ENCODE peak calls at places on chromosome 5, in eight cellular contexts. M is EL, S is fibroblast of mammary gland, I is A673, T is NCI-H82, E is mesendoderm, D is OCI-LY7, U is lower leg skin. C is an unnamed sample.

GRCh38 chr5:160479926-160480325 is 58.3 kb downstream of the PTTG1 start:
- DNase-seq in M (peak), S (peak), I (no peak), T (no peak), E (no peak), D (no peak), U (no peak), C (no peak)

GRCh38 chr5:126676195-126676624 is 75.5 kb downstream of the PHAX start:
- DNase-seq in M (peak), S (peak), I (peak), T (peak), E (peak), D (peak), U (no peak), C (peak)

GRCh38 chr5:10297646-10298204 is 10.0 kb downstream of the CMBL start:
- DNase-seq in M (no peak), S (no peak), I (no peak), T (no peak), E (no peak), D (no peak), U (no peak), C (no peak)

GRCh38 chr5:112973036-112973435 is 3.6 kb upstream of the DCP2 start:
- DNase-seq in M (no peak), S (no peak), I (no peak), T (no peak), E (no peak), D (no peak), U (no peak), C (no peak)

GRCh38 chr5:34762321-34762871 is 76.6 kb upstream of the TTC23L start:
- DNase-seq in M (peak), S (peak), I (peak), T (no peak), E (no peak), D (no peak), U (no peak), C (no peak)

GRCh38 chr5:69279517-69279916 is 44.8 kb downstream of the CDK7 start:
- DNase-seq in M (no peak), S (no peak), I (no peak), T (no peak), E (no peak), D (no peak), U (no peak), C (no peak)

GRCh38 chr5:138459311-138459710 is 6.0 kb upstream of the EGR1 start:
- DNase-seq in M (no peak), S (no peak), I (no peak), T (no peak), E (no peak), D (peak), U (no peak), C (no peak)

GRCh38 chr5:112742424-112742823 is 4.7 kb downstream of the APC start:
- DNase-seq in M (peak), S (peak), I (peak), T (no peak), E (no peak), D (no peak), U (no peak), C (no peak)

GRCh38 chr5:34838785-34839714 is at the start of gene TTC23L:
- DNase-seq in M (peak), S (peak), I (peak), T (peak), E (peak), D (peak), U (peak), C (peak)

GRCh38 chr5:69450116-69450515 is 35.2 kb downstream of the MARVELD2 start:
- DNase-seq in M (peak), S (peak), I (no peak), T (no peak), E (no peak), D (no peak), U (no peak), C (no peak)

GRCh38 chr5:74649421-74649973 is 9.0 kb upstream of the ENC1 start:
- DNase-seq in M (no peak), S (no peak), I (no peak), T (no peak), E (no peak), D (no peak), U (no peak), C (no peak)

GRCh38 chr5:582936-583635 is 29.1 kb upstream of the CEP72 start:
- DNase-seq in M (no peak), S (no peak), I (no peak), T (no peak), E (no peak), D (no peak), U (peak), C (no peak)

GRCh38 chr5:77842247-77842646 is 66.1 kb upstream of the TBCA start:
- DNase-seq in M (peak), S (no peak), I (no peak), T (no peak), E (no peak), D (no peak), U (no peak), C (no peak)

GRCh38 chr5:40480392-40480791 is 199.3 kb upstream of the PTGER4 start:
- DNase-seq in M (peak), S (no peak), I (no peak), T (no peak), E (no peak), D (no peak), U (no peak), C (no peak)

GRCh38 chr5:31121224-31121623 is 72.3 kb upstream of the CDH6 start:
- DNase-seq in M (no peak), S (no peak), I (no peak), T (no peak), E (no peak), D (no peak), U (no peak), C (no peak)

GRCh38 chr5:181166812-181167733 is 19.7 kb downstream of the OR2V2 start:
- DNase-seq in M (peak), S (peak), I (no peak), T (no peak), E (no peak), D (peak), U (no peak), C (no peak)

GRCh38 chr5:54458221-54458620 is 2.7 kb downstream of the HSPB3 start:
- DNase-seq in M (no peak), S (no peak), I (no peak), T (no peak), E (peak), D (no peak), U (no peak), C (no peak)

GRCh38 chr5:32522429-32523143 is 62.8 kb upstream of the SUB1 start:
- DNase-seq in M (peak), S (peak), I (no peak), T (no peak), E (no peak), D (no peak), U (peak), C (no peak)

GRCh38 chr5:157222506-157223230 is 42.0 kb downstream of the ITK start:
- DNase-seq in M (peak), S (peak), I (no peak), T (no peak), E (no peak), D (no peak), U (no peak), C (no peak)

GRCh38 chr5:151086905-151087360 is 6.1 kb upstream of the TNIP1 start:
- DNase-seq in M (no peak), S (no peak), I (no peak), T (peak), E (no peak), D (peak), U (no peak), C (no peak)

GRCh38 chr5:67636091-67636490 is 439.5 kb upstream of the CD180 start:
- DNase-seq in M (no peak), S (no peak), I (no peak), T (no peak), E (no peak), D (no peak), U (peak), C (no peak)

C was measured in breast epithelium.